ENCODE peak calls at places on chromosomes 11 and 22, in four cellular contexts. D, V, F and Z are unnamed samples.

GRCh38 chr11:40162901-40163300 is 1296.6 kb downstream of the LRRC4C start:
- DNase-seq in D (no peak), V (no peak), F (no peak), Z (no peak)

GRCh38 chr11:129846508-129847335 is 31.1 kb downstream of the TMEM45B start:
- DNase-seq in D (peak), V (peak), F (no peak), Z (no peak)

GRCh38 chr11:36564376-36565032 is 3.3 kb upstream of the RAG1 start:
- DNase-seq in D (peak), V (peak), F (peak), Z (no peak)

GRCh38 chr11:64900774-64901173 is 16.2 kb downstream of the ATG2A start:
- DNase-seq in D (no peak), V (no peak), F (no peak), Z (no peak)

GRCh38 chr11:15968461-15969130 is 387.8 kb downstream of the SOX6 start:
- DNase-seq in D (no peak), V (peak), F (no peak), Z (no peak)

GRCh38 chr11:120073196-120073595 is 64.7 kb downstream of the TRIM29 start:
- DNase-seq in D (no peak), V (no peak), F (no peak), Z (no peak)

GRCh38 chr11:3840870-3841425 is at the start of gene RHOG:
- DNase-seq in D (peak), V (no peak), F (peak), Z (peak)

GRCh38 chr11:95108159-95108611 is 18.5 kb downstream of the ENDOD1 start:
- DNase-seq in D (peak), V (no peak), F (peak), Z (peak)

GRCh38 chr11:65478411-65479183 is 20.2 kb upstream of the MALAT1 start:
- DNase-seq in D (no peak), V (no peak), F (peak), Z (peak)

GRCh38 chr22:35961480-35961902 is 67.1 kb downstream of the RBFOX2 start:
- DNase-seq in D (peak), V (peak), F (no peak), Z (peak)